ENCODE peak calls at places on chromosomes 7 and 10, in eight cellular contexts. E is uterus, A is gastrocnemius medialis, Y is IMR-90, M is A549, U is stomach, Q is heart left ventricle, H is sigmoid colon. F is an unnamed sample.

GRCh38 chr10:49649936-49650723 is 29.3 kb upstream of the C10orf53 start:
- DNase-seq in Y (no peak), M (no peak), A (no peak), Q (no peak), E (no peak), U (peak), H (no peak), F (no peak)

GRCh38 chr7:130996205-130996840 is 262.3 kb upstream of the KLF14 start:
- DNase-seq in Y (no peak), Q (no peak), H (no peak), U (peak), E (no peak), M (no peak), A (no peak), F (no peak)

GRCh38 chr10:6746782-6747181 is 166.7 kb upstream of the PRKCQ start:
- DNase-seq in A (no peak), Y (peak), H (no peak), M (no peak), E (no peak), U (no peak), Q (no peak), F (no peak)

GRCh38 chr7:87702326-87702725 is 74.1 kb downstream of the RUNDC3B start:
- DNase-seq in E (no peak), Y (peak), H (no peak), U (no peak), Q (no peak), A (no peak), M (no peak), F (no peak)

GRCh38 chr10:31603245-31604087 is 284.4 kb downstream of the ZEB1 start:
- DNase-seq in M (peak), H (peak), Y (peak), E (peak), Q (peak), U (peak), A (peak), F (peak)

GRCh38 chr10:5575482-5576153 is 50.9 kb downstream of the CALML3 start:
- DNase-seq in A (no peak), E (no peak), Y (peak), U (no peak), H (peak), M (no peak), Q (no peak), F (no peak)

GRCh38 chr7:95435422-95435780 is 573 bp upstream of the PON2 start:
- DNase-seq in Y (no peak), M (no peak), Q (no peak), H (no peak), E (no peak), A (no peak), U (no peak), F (peak)

GRCh38 chr7:102860351-102860811 is 52.4 kb upstream of the LRRC17 start:
- DNase-seq in U (no peak), Y (peak), H (no peak), M (no peak), A (no peak), Q (no peak), E (no peak), F (no peak)

GRCh38 chr10:75999515-76000209 is 568.2 kb downstream of the LRMDA start:
- DNase-seq in H (no peak), E (no peak), M (no peak), A (no peak), Y (no peak), U (no peak), Q (no peak), F (no peak)

GRCh38 chr7:88217675-88218427 is 2.0 kb downstream of the SRI start:
- DNase-seq in M (no peak), H (no peak), E (no peak), U (no peak), Q (no peak), A (no peak), Y (no peak), F (no peak)

GRCh38 chr7:139153832-139154231 is 44.3 kb upstream of the ZC3HAV1 start:
- DNase-seq in U (no peak), A (no peak), H (no peak), M (peak), Y (peak), Q (no peak), E (no peak), F (no peak)

GRCh38 chr7:123624527-123625183 is 23.0 kb downstream of the ASB15 start:
- DNase-seq in H (no peak), M (peak), Y (peak), Q (no peak), U (peak), E (no peak), A (no peak), F (peak)

GRCh38 chr10:6383099-6383812 is 180.5 kb downstream of the PFKFB3 start:
- DNase-seq in H (no peak), Y (peak), E (peak), M (no peak), A (no peak), U (no peak), Q (no peak), F (no peak)

GRCh38 chr10:104521901-104522827 is 118.9 kb upstream of the SORCS3 start:
- DNase-seq in Q (peak), A (no peak), E (peak), H (no peak), M (no peak), U (no peak), Y (no peak), F (no peak)

GRCh38 chr7:80583901-80584300 is 54.5 kb upstream of the CD36 start:
- DNase-seq in H (no peak), M (no peak), Q (no peak), Y (peak), A (no peak), U (no peak), E (no peak), F (no peak)

GRCh38 chr10:80318742-80319141 is 29.3 kb upstream of the MAT1A start:
- DNase-seq in H (no peak), Q (no peak), U (no peak), E (no peak), M (no peak), Y (no peak), A (no peak), F (no peak)

GRCh38 chr10:65751218-65751617 is 1174.6 kb upstream of the LRRTM3 start:
- DNase-seq in A (no peak), U (no peak), M (no peak), Y (no peak), E (no peak), H (no peak), Q (no peak), F (no peak)

GRCh38 chr10:112973805-112974204 is 23.8 kb downstream of the TCF7L2 start:
- DNase-seq in H (no peak), Y (no peak), A (no peak), Q (no peak), U (no peak), M (no peak), E (no peak), F (no peak)

GRCh38 chr7:24865994-24866615 is 108.8 kb upstream of the GSDME start:
- DNase-seq in H (no peak), M (no peak), A (no peak), U (no peak), Q (no peak), E (no peak), Y (no peak), F (no peak)

GRCh38 chr10:11162828-11163599 is 145.3 kb downstream of the CELF2 start:
- DNase-seq in H (peak), Y (no peak), E (no peak), M (no peak), A (peak), U (peak), Q (peak), F (peak)

GRCh38 chr7:151382079-151382885 is 27.6 kb downstream of the WDR86 start:
- DNase-seq in E (no peak), M (no peak), A (no peak), Y (no peak), Q (no peak), U (no peak), H (no peak), F (no peak)

GRCh38 chr7:128946936-128947830 is 9.5 kb downstream of the IRF5 start:
- DNase-seq in Y (no peak), Q (no peak), M (no peak), U (no peak), E (no peak), A (no peak), H (no peak), F (no peak)

GRCh38 chr10:14106828-14107227 is 223.9 kb downstream of the FRMD4A start:
- DNase-seq in U (no peak), E (no peak), Y (no peak), H (no peak), M (no peak), A (no peak), Q (no peak), F (no peak)

GRCh38 chr7:102287465-102288146 is 938 bp downstream of the SH2B2 start:
- DNase-seq in Y (no peak), A (no peak), H (peak), E (peak), Q (peak), U (peak), M (peak), F (peak)

GRCh38 chr10:117074621-117075020 is 63.4 kb downstream of the VAX1 start:
- DNase-seq in M (peak), A (no peak), H (no peak), U (no peak), Y (no peak), Q (no peak), E (no peak), F (no peak)

GRCh38 chr7:103540986-103541385 is 95.0 kb upstream of the SLC26A5 start:
- DNase-seq in Q (peak), H (no peak), M (no peak), Y (no peak), U (peak), E (peak), A (no peak), F (peak)

GRCh38 chr7:130910949-130911944 is 177.2 kb upstream of the KLF14 start:
- DNase-seq in A (no peak), U (no peak), H (no peak), M (peak), Y (peak), E (no peak), Q (no peak), F (no peak)

GRCh38 chr7:13240349-13240748 is 552.9 kb downstream of the ARL4A start:
- DNase-seq in Q (no peak), Y (peak), U (no peak), A (no peak), M (peak), H (no peak), E (no peak), F (no peak)

GRCh38 chr7:151010307-151011096 is 13.8 kb downstream of the ATG9B start:
- DNase-seq in Q (no peak), H (no peak), U (no peak), E (no peak), Y (peak), A (no peak), M (no peak), F (no peak)

GRCh38 chr7:48781783-48782182 is 142.6 kb upstream of the CDC14C start:
- DNase-seq in U (no peak), Y (no peak), A (no peak), Q (no peak), M (no peak), E (no peak), H (no peak), F (no peak)

GRCh38 chr7:141754939-141755338 is 9.0 kb upstream of the TAS2R3 start:
- DNase-seq in H (no peak), Y (no peak), E (no peak), Q (no peak), A (no peak), M (peak), U (no peak), F (no peak)

GRCh38 chr7:32905175-32905662 is 13.7 kb upstream of the KBTBD2 start:
- DNase-seq in M (peak), H (no peak), E (peak), U (no peak), Y (peak), Q (peak), A (no peak), F (peak)

GRCh38 chr7:41685684-41686083 is 17.2 kb downstream of the INHBA start:
- DNase-seq in M (no peak), H (no peak), Q (no peak), E (no peak), U (no peak), A (no peak), Y (peak), F (no peak)

GRCh38 chr10:29328988-29329387 is 40.1 kb downstream of the LYZL1 start:
- DNase-seq in E (peak), H (peak), M (no peak), Y (peak), U (no peak), Q (peak), A (peak), F (no peak)

GRCh38 chr10:79241990-79242619 is 105.2 kb upstream of the PPIF start:
- DNase-seq in E (peak), A (peak), Q (peak), H (peak), U (peak), Y (peak), M (no peak), F (peak)
- TF ChIP-seq POLR2A in E (no peak), A (no peak), Q (peak), H (no peak), U (no peak), Y (peak), M (no peak), F (no peak)

DNA sequence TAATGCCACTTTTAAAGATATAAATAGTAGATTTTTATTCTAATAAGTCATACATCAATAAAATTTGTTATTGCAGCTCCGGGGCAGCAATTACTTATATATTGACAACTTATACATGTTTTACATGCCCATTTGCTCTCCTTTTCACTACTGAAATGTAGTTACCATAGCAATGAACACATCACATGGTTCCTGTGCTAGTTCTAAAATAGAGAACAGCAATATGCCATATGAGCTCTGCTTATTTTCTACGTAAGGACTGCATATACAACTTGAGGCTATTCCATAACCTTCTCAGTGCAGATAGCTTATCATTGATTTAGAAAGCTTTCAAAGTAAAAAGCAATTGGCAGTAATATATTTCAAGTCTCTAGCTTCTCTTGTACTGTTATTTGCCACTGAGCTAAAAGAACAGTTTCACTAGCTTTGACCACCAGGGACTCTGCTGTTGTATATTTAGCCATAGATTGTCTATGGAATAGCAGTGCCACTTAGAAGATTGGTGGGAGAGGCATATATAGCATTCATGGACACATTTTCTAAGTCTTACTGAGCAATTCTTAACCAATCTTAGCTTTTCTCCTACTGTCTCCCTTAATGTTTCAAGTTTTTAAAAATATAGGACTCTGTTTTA is 270.2 kb upstream of the KAT6B start:
- DNase-seq in Y (no peak), E (no peak), H (no peak), U (no peak), M (no peak), Q (no peak), A (no peak), F (no peak)
- TF ChIP-seq CTCF in Y (no peak), E (no peak), H (no peak), U (no peak), M (no peak), Q (no peak), A (no peak), F (no peak)

DNA sequence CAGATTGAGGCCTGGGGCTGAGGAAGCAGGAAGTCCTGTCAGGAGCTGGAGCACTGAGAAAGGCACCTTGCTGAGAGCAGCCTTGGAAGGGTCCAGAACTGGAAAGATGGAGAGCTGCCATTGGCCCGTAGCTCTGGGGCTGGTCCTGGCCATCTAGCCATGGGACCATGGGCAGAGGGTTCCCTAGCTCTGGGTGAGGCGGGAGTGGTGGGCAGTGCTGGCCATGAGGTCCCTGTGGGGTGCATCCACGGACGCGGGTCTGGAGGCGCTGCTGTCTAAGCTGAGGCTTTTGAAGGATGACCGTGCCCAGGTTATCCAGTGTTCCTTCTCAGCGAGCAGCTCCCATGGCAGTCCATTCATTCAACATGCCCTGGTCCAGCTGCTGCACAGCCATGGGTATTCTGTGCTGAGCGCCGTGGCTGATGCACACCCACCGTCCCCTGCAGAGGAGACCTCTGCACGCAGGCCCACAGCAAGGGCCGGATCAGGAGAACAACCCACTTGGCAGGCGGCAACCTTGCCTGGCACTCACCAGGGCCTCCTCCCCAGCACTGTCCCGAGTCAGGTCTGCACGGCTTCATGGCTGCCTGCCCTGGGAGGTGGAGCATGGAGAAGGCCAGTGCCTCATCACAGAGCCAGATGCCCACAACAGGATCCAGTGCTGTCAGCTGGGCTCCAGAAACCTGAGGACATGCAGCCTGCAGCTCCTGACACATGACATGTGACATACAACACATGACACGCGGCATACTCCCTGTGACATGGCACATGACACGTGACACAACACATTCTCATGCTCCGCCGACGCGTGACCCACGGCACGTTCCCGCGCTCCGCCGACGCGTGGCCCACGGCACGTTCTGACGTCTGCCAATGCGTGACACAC is 121.9 kb downstream of the INPP5A start:
- DNase-seq in U (no peak), M (no peak), H (peak), Y (no peak), E (no peak), A (no peak), Q (peak), F (no peak)
- TF ChIP-seq POLR2A in U (no peak), M (no peak), H (no peak), Y (no peak), E (no peak), A (no peak), Q (no peak), F (no peak)

GRCh38 chr7:50068026-50068425 is 25.0 kb downstream of the ZPBP start:
- DNase-seq in Y (no peak), Q (no peak), A (no peak), E (no peak), M (peak), U (peak), H (no peak), F (peak)
- TF ChIP-seq CTCF in Y (no peak), Q (peak), A (no peak), E (peak), M (no peak), U (no peak), H (no peak), F (peak)

GRCh38 chr10:107826166-107826565 is 661.7 kb upstream of the SORCS1 start:
- DNase-seq in Q (no peak), M (no peak), Y (no peak), U (no peak), E (no peak), A (no peak), H (no peak), F (no peak)
- TF ChIP-seq POLR2A in Q (no peak), M (no peak), Y (no peak), U (no peak), E (no peak), A (no peak), H (no peak), F (no peak)

GRCh38 chr10:123677556-123677955 is 11.4 kb downstream of the GPR26 start:
- DNase-seq in E (no peak), H (peak), U (no peak), M (no peak), Y (no peak), Q (no peak), A (no peak), F (no peak)

GRCh38 chr10:123681285-123681684 is 15.1 kb downstream of the GPR26 start:
- DNase-seq in E (no peak), H (no peak), Q (no peak), M (no peak), U (no peak), Y (no peak), A (no peak), F (no peak)

GRCh38 chr10:123674741-123675140 is 8.6 kb downstream of the GPR26 start:
- DNase-seq in Y (no peak), Q (no peak), M (no peak), U (no peak), A (no peak), E (no peak), H (no peak), F (no peak)

GRCh38 chr10:123675811-123676210 is 9.7 kb downstream of the GPR26 start:
- DNase-seq in H (peak), Y (no peak), U (no peak), E (no peak), M (no peak), A (no peak), Q (no peak), F (no peak)

GRCh38 chr10:123678376-123678775 is 12.2 kb downstream of the GPR26 start:
- DNase-seq in A (no peak), H (peak), E (no peak), U (no peak), Y (no peak), Q (no peak), M (no peak), F (no peak)
- TF ChIP-seq CTCF in A (no peak), H (no peak), E (no peak), U (no peak), Y (no peak), Q (no peak), M (no peak), F (no peak)

DNA sequence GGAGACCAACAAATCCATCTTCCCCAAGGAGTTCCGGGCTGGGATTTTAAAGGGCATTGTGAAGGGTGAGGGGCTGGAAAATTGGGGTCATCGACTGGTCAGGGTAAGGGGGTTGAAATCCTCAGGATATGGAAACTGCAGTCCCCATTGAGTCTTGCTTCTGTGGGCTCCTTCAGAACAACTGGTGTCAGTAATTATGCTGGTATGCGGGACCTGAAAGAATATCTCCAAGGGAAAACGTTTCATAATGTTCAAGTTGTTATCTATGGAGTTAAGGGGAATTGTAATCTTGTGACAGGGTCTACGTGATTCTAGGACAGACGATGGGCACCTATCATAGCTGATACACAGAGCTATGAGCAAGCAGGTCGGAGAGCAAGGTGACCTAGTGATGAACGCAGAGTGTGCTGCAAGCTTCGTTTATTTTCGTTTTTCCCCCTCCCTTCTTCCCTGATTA is 494 bp upstream of the RHBDD2 start:
- DNase-seq in U (no peak), E (no peak), Q (no peak), A (no peak), H (no peak), M (no peak), Y (no peak), F (no peak)
- TF ChIP-seq POLR2A in U (no peak), E (no peak), Q (no peak), A (no peak), H (no peak), M (no peak), Y (no peak), F (no peak)